ENCODE peak calls at places on chromosomes 4 and X, in seven cellular contexts. W is GM23248; Y is activated CD8-positive, alpha-beta memory T cell treated with anti-CD3 and anti-CD28 coated beads, Interleukin-2, amount 50 U/mL, for 48 hours; M is RPMI7951; C is fibroblast of lung; E is T-cell; Q is HT1080. R is an unnamed sample.

GRCh38 chr4:37904824-37905223 is 13.9 kb downstream of the TBC1D1 start:
- DNase-seq in Y (no peak), C (no peak), W (no peak), E (no peak), Q (no peak), M (no peak), R (no peak)

GRCh38 chrX:78922754-78923153 is 22.4 kb upstream of the P2RY10 start:
- DNase-seq in W (no peak), Y (no peak), E (no peak), C (no peak), M (no peak), Q (no peak), R (no peak)

GRCh38 chrX:72003811-72004750 is 93.4 kb downstream of the NHSL2 start:
- DNase-seq in C (peak; percentile 73), M (peak; percentile 93), W (peak; percentile 44), E (no peak), Q (peak; percentile 65), Y (no peak), R (peak; percentile 43)

GRCh38 chr4:138629669-138630068 is 385.9 kb upstream of the NOCT start:
- DNase-seq in Y (no peak), Q (no peak), C (no peak), M (no peak), E (no peak), W (no peak), R (no peak)

GRCh38 chr4:2494992-2495391 is 26.1 kb downstream of the RNF4 start:
- DNase-seq in Q (no peak), Y (no peak), M (no peak), C (no peak), E (no peak), W (no peak), R (no peak)

GRCh38 chr4:16032871-16033505 is 50.8 kb downstream of the PROM1 start:
- DNase-seq in C (peak; percentile 75), M (no peak), Y (no peak), E (no peak), W (no peak), Q (no peak), R (peak; percentile 54)

GRCh38 chrX:109596015-109596414 is 29.0 kb downstream of the KCNE5 start:
- DNase-seq in C (no peak), W (no peak), E (no peak), M (no peak), Y (no peak), Q (no peak), R (no peak)

GRCh38 chr4:176193898-176194297 is 1.5 kb downstream of the SPATA4 start:
- DNase-seq in C (peak; percentile 86), M (peak; percentile 37), Q (peak; percentile 85), W (peak; percentile 96), Y (no peak), E (no peak), R (peak; percentile 71)

GRCh38 chrX:112147206-112147605 is 64.6 kb upstream of the TRPC5 start:
- DNase-seq in W (peak; percentile 34), E (no peak), Q (peak; percentile 2), Y (no peak), M (peak; percentile 0), C (peak; percentile 0), R (peak; percentile 32)

GRCh38 chrX:41314204-41314603 is 19.8 kb upstream of the DDX3X start:
- DNase-seq in W (no peak), E (no peak), M (no peak), Y (no peak), C (no peak), Q (no peak), R (no peak)

GRCh38 chrX:136196691-136197155 is 49.4 kb downstream of the FHL1 start:
- DNase-seq in Y (no peak), C (peak; percentile 41), E (no peak), M (no peak), W (no peak), Q (no peak), R (no peak)

GRCh38 chrX:78092296-78092695 is 11.8 kb upstream of the PGK1 start:
- DNase-seq in Y (no peak), W (peak; percentile 24), M (peak; percentile 71), C (peak; percentile 52), E (no peak), Q (peak; percentile 76), R (peak; percentile 71)

GRCh38 chr4:183986645-183987528 is 81.8 kb downstream of the STOX2 start:
- DNase-seq in M (no peak), Y (no peak), E (no peak), W (peak; percentile 2), Q (no peak), C (no peak), R (no peak)

GRCh38 chr4:138835833-138836521 is 179.6 kb upstream of the NOCT start:
- DNase-seq in Q (peak; percentile 3), Y (no peak), E (no peak), M (peak; percentile 19), C (peak; percentile 23), W (peak; percentile 42), R (no peak)

GRCh38 chr4:37793562-37793961 is 32.9 kb upstream of the PGM2 start:
- DNase-seq in W (peak; percentile 51), C (no peak), Q (peak; percentile 32), Y (no peak), M (peak; percentile 21), E (peak; percentile 19), R (peak; percentile 30)

GRCh38 chrX:23883737-23884354 is 23.9 kb downstream of the APOO start:
- DNase-seq in W (peak; percentile 84), Q (peak; percentile 88), Y (no peak), M (peak; percentile 87), E (no peak), C (peak; percentile 81), R (peak; percentile 86)

GRCh38 chr4:123746981-123747380 is 350.4 kb downstream of the SPRY1 start:
- DNase-seq in M (no peak), Q (no peak), C (no peak), E (no peak), W (no peak), Y (no peak), R (no peak)

GRCh38 chrX:46704767-46705386 is 54.0 kb downstream of the SLC9A7 start:
- DNase-seq in Q (peak; percentile 50), C (peak; percentile 78), Y (peak; percentile 57), W (peak; percentile 68), E (no peak), M (peak; percentile 37), R (peak; percentile 4)

GRCh38 chr4:113837397-113837796 is 75.9 kb upstream of the CAMK2D start:
- DNase-seq in Q (peak; percentile 81), E (no peak), Y (no peak), M (peak; percentile 80), C (peak; percentile 91), W (peak; percentile 94), R (peak; percentile 88)

GRCh38 chr4:10354225-10354624 is 103.0 kb downstream of the ZNF518B start:
- DNase-seq in Q (no peak), W (no peak), Y (no peak), E (no peak), C (no peak), M (no peak), R (no peak)

GRCh38 chr4:102219143-102219542 is 126.1 kb downstream of the SLC39A8 start:
- DNase-seq in W (no peak), Y (no peak), Q (no peak), E (no peak), M (no peak), C (no peak), R (no peak)

GRCh38 chrX:8730812-8731578 is 942 bp downstream of the ANOS1 start:
- DNase-seq in C (no peak), W (no peak), Y (no peak), Q (no peak), M (no peak), E (no peak), R (peak; percentile 15)

GRCh38 chr4:181479145-181479544 is 764.1 kb upstream of the TENM3 start:
- DNase-seq in C (no peak), Q (no peak), E (no peak), Y (no peak), W (no peak), M (no peak), R (no peak)

GRCh38 chr4:169251291-169252235 is 19.2 kb downstream of the SH3RF1 start:
- DNase-seq in C (peak; percentile 73), Q (peak; percentile 54), W (no peak), M (peak; percentile 48), E (no peak), Y (no peak), R (no peak)

GRCh38 chr4:22045051-22045450 is 96.5 kb upstream of the KCNIP4 start:
- DNase-seq in E (no peak), Y (no peak), W (no peak), M (no peak), C (no peak), Q (no peak), R (no peak)

GRCh38 chrX:37746268-37746931 is 33.5 kb upstream of the CYBB start:
- DNase-seq in W (no peak), M (peak; percentile 72), Y (peak; percentile 58), E (no peak), Q (peak; percentile 42), C (peak; percentile 28), R (peak; percentile 0)

GRCh38 chr4:121898150-121898549 is 27.9 kb upstream of the BBS7 start:
- DNase-seq in Y (no peak), C (no peak), M (peak; percentile 22), W (no peak), Q (no peak), E (peak; percentile 3), R (no peak)

GRCh38 chr4:26753642-26754041 is 107.0 kb upstream of the STIM2 start:
- DNase-seq in C (peak; percentile 90), M (no peak), Q (no peak), W (peak; percentile 1), E (no peak), Y (no peak), R (peak; percentile 61)

GRCh38 chrX:29043751-29044150 is 456.5 kb downstream of the IL1RAPL1 start:
- DNase-seq in M (no peak), W (no peak), E (no peak), Y (no peak), Q (no peak), C (no peak), R (no peak)

GRCh38 chr4:165343353-165344191 is 16.1 kb downstream of the MSMO1 start:
- DNase-seq in Q (no peak), C (no peak), W (no peak), Y (no peak), E (no peak), M (no peak), R (no peak)

GRCh38 chrX:120604359-120604782 is 470 bp downstream of the MCTS1 start:
- DNase-seq in C (peak; percentile 51), Q (peak; percentile 30), E (peak; percentile 29), Y (no peak), W (peak; percentile 66), M (peak; percentile 45), R (peak; percentile 61)

GRCh38 chr4:145881991-145882390 is 56.6 kb downstream of the ZNF827 start:
- DNase-seq in C (no peak), M (no peak), E (no peak), W (no peak), Y (no peak), Q (no peak), R (no peak)

GRCh38 chr4:105422207-105422920 is 51.5 kb downstream of the PPA2 start:
- DNase-seq in W (no peak), E (no peak), Y (no peak), Q (no peak), M (no peak), C (no peak), R (no peak)

GRCh38 chrX:38109042-38109904 is 102.9 kb downstream of the SYTL5 start:
- DNase-seq in E (no peak), Q (no peak), Y (no peak), C (no peak), W (no peak), M (no peak), R (no peak)

R was measured in mesenchymal stem cell.